ENCODE peak calls at places on chromosomes 12 and 14, in nine cellular contexts. Q is sigmoid colon, S is tibial artery, U is fibroblast of lung, V is PC-3, W is psoas muscle, D is AG09319, B is IMR-90, X is foreskin keratinocyte. J is an unnamed sample.

GRCh38 chr12:50201987-50202521 is 34.9 kb upstream of the CERS5 start:
- DNase-seq in Q (no peak), S (no peak), U (peak), V (peak), W (no peak), D (no peak), B (peak), X (peak), J (no peak)

GRCh38 chr12:31589896-31590729 is 823 bp downstream of the DENND5B start:
- DNase-seq in Q (peak), S (peak), U (peak), V (peak), W (peak), D (no peak), B (peak), X (no peak), J (no peak)

GRCh38 chr12:106113042-106113441 is 25.7 kb downstream of the NUAK1 start:
- DNase-seq in Q (no peak), S (no peak), U (no peak), V (peak), W (no peak), D (no peak), B (peak), X (no peak), J (no peak)

GRCh38 chr12:80939231-80939950 is 1.7 kb upstream of the LIN7A start:
- DNase-seq in Q (no peak), S (no peak), U (peak), V (no peak), W (no peak), D (no peak), B (no peak), X (no peak), J (no peak)

GRCh38 chr12:45232771-45233372 is 17.0 kb downstream of the ANO6 start:
- DNase-seq in Q (peak), S (peak), U (peak), V (peak), W (peak), D (no peak), B (peak), X (peak), J (no peak)

GRCh38 chr12:31570880-31571279 is 20.1 kb downstream of the DENND5B start:
- DNase-seq in Q (no peak), S (no peak), U (peak), V (no peak), W (no peak), D (no peak), B (peak), X (no peak), J (no peak)

GRCh38 chr12:128823216-128823915 is 392 bp downstream of the SLC15A4 start:
- DNase-seq in Q (no peak), S (no peak), U (no peak), V (peak), W (no peak), D (no peak), B (no peak), X (no peak), J (no peak)

GRCh38 chr12:133264173-133264572 is 28.5 kb upstream of the ANHX start:
- DNase-seq in Q (no peak), S (peak), U (no peak), V (no peak), W (no peak), D (no peak), B (no peak), X (no peak), J (no peak)

GRCh38 chr12:124352839-124353238 is 57.9 kb downstream of the RFLNA start:
- DNase-seq in Q (no peak), S (no peak), U (peak), V (no peak), W (no peak), D (no peak), B (no peak), X (no peak), J (no peak)

GRCh38 chr14:33315217-33315616 is 376.5 kb downstream of the NPAS3 start:
- DNase-seq in Q (no peak), S (no peak), U (no peak), V (no peak), W (no peak), D (no peak), B (no peak), X (no peak), J (no peak)

GRCh38 chr12:93784339-93785086 is 107.3 kb downstream of the CRADD start:
- DNase-seq in Q (peak), S (peak), U (peak), V (peak), W (peak), D (no peak), B (peak), X (no peak), J (no peak)

GRCh38 chr12:128245106-128245505 is 21.9 kb upstream of the TMEM132C start:
- DNase-seq in Q (no peak), S (no peak), U (no peak), V (no peak), W (no peak), D (no peak), B (no peak), X (no peak), J (no peak)

GRCh38 chr14:92848941-92849340 is 54.8 kb downstream of the GOLGA5 start:
- DNase-seq in Q (no peak), S (no peak), U (no peak), V (no peak), W (no peak), D (no peak), B (no peak), X (no peak), J (no peak)

GRCh38 chr14:90721619-90722305 is 94.5 kb downstream of the TTC7B start:
- DNase-seq in Q (no peak), S (no peak), U (peak), V (peak), W (peak), D (no peak), B (peak), X (no peak), J (no peak)

GRCh38 chr14:44163946-44164345 is 343.1 kb downstream of the FSCB start:
- DNase-seq in Q (no peak), S (no peak), U (peak), V (peak), W (no peak), D (no peak), B (no peak), X (no peak), J (no peak)

GRCh38 chr12:114709112-114709511 is 25.1 kb upstream of the TBX3 start:
- DNase-seq in Q (no peak), S (no peak), U (no peak), V (no peak), W (no peak), D (no peak), B (no peak), X (no peak), J (no peak)

GRCh38 chr14:103134919-103135318 is 11.7 kb downstream of the TNFAIP2 start:
- DNase-seq in Q (no peak), S (no peak), U (no peak), V (no peak), W (no peak), D (no peak), B (no peak), X (no peak), J (peak)

GRCh38 chr12:29516431-29516875 is 19.0 kb upstream of the OVCH1 start:
- DNase-seq in Q (no peak), S (no peak), U (peak), V (peak), W (no peak), D (peak), B (peak), X (peak), J (no peak)

GRCh38 chr14:50957296-50957695 is 13.0 kb upstream of the PYGL start:
- DNase-seq in Q (no peak), S (no peak), U (peak), V (peak), W (no peak), D (no peak), B (peak), X (no peak), J (no peak)

GRCh38 chr14:33451211-33451610 is 499.7 kb downstream of the EGLN3 start:
- DNase-seq in Q (no peak), S (no peak), U (no peak), V (no peak), W (no peak), D (no peak), B (no peak), X (no peak), J (no peak)

GRCh38 chr12:127257366-127257935 is 1009.5 kb upstream of the TMEM132C start:
- DNase-seq in Q (no peak), S (no peak), U (no peak), V (peak), W (no peak), D (no peak), B (peak), X (no peak), J (no peak)

GRCh38 chr14:66680216-66680615 is 172.3 kb downstream of the GPHN start:
- DNase-seq in Q (no peak), S (no peak), U (no peak), V (no peak), W (no peak), D (no peak), B (no peak), X (no peak), J (no peak)

GRCh38 chr12:124772467-124773170 is 91.0 kb downstream of the SCARB1 start:
- DNase-seq in Q (no peak), S (no peak), U (no peak), V (peak), W (no peak), D (no peak), B (no peak), X (no peak), J (no peak)

GRCh38 chr12:12297201-12297830 is 30.5 kb upstream of the LRP6 start:
- DNase-seq in Q (no peak), S (no peak), U (no peak), V (no peak), W (no peak), D (no peak), B (no peak), X (no peak), J (no peak)

GRCh38 chr14:41051801-41052200 is 554.9 kb upstream of the LRFN5 start:
- DNase-seq in Q (no peak), S (no peak), U (no peak), V (no peak), W (no peak), D (no peak), B (no peak), X (no peak), J (no peak)

GRCh38 chr12:104219908-104220404 is 4.4 kb downstream of the TXNRD1 start:
- DNase-seq in Q (no peak), S (no peak), U (peak), V (peak), W (no peak), D (peak), B (peak), X (peak), J (no peak)

GRCh38 chr12:125683748-125684381 is 618.6 kb downstream of the AACS start:
- DNase-seq in Q (no peak), S (no peak), U (no peak), V (no peak), W (no peak), D (no peak), B (no peak), X (no peak), J (no peak)

GRCh38 chr12:57766464-57767311 is at the start of gene CYP27B1:
- DNase-seq in Q (no peak), S (peak), U (peak), V (peak), W (no peak), D (no peak), B (peak), X (no peak), J (no peak)

GRCh38 chr12:101935769-101936741 is 58.7 kb downstream of the DRAM1 start:
- DNase-seq in Q (peak), S (peak), U (peak), V (peak), W (peak), D (peak), B (peak), X (peak), J (no peak)

GRCh38 chr12:93447555-93448265 is 6.0 kb upstream of the UBE2N start:
- DNase-seq in Q (no peak), S (no peak), U (no peak), V (no peak), W (no peak), D (no peak), B (no peak), X (no peak), J (no peak)

GRCh38 chr12:79983969-79984629 is 49.2 kb upstream of the PPP1R12A start:
- DNase-seq in Q (no peak), S (no peak), U (peak), V (peak), W (no peak), D (peak), B (peak), X (peak), J (no peak)

GRCh38 chr14:68676511-68676943 is 116.3 kb downstream of the ZFP36L1 start:
- DNase-seq in Q (peak), S (peak), U (no peak), V (no peak), W (no peak), D (no peak), B (no peak), X (peak), J (no peak)

GRCh38 chr12:107200394-107200793 is 107.0 kb upstream of the CRY1 start:
- DNase-seq in Q (no peak), S (no peak), U (peak), V (peak), W (no peak), D (no peak), B (peak), X (peak), J (no peak)

GRCh38 chr12:54329756-54330155 is 4.8 kb downstream of the COPZ1 start:
- DNase-seq in Q (no peak), S (no peak), U (no peak), V (no peak), W (no peak), D (no peak), B (no peak), X (no peak), J (no peak)

GRCh38 chr12:54328595-54329337 is 3.8 kb downstream of the COPZ1 start:
- DNase-seq in Q (no peak), S (no peak), U (no peak), V (no peak), W (no peak), D (no peak), B (no peak), X (no peak), J (no peak)

GRCh38 chr12:54330442-54330841 is 5.5 kb downstream of the COPZ1 start:
- DNase-seq in Q (no peak), S (no peak), U (no peak), V (no peak), W (no peak), D (no peak), B (no peak), X (no peak), J (no peak)

GRCh38 chr12:54321363-54321762 is 3.6 kb upstream of the COPZ1 start:
- DNase-seq in Q (no peak), S (no peak), U (no peak), V (no peak), W (no peak), D (no peak), B (no peak), X (no peak), J (no peak)

DNA sequence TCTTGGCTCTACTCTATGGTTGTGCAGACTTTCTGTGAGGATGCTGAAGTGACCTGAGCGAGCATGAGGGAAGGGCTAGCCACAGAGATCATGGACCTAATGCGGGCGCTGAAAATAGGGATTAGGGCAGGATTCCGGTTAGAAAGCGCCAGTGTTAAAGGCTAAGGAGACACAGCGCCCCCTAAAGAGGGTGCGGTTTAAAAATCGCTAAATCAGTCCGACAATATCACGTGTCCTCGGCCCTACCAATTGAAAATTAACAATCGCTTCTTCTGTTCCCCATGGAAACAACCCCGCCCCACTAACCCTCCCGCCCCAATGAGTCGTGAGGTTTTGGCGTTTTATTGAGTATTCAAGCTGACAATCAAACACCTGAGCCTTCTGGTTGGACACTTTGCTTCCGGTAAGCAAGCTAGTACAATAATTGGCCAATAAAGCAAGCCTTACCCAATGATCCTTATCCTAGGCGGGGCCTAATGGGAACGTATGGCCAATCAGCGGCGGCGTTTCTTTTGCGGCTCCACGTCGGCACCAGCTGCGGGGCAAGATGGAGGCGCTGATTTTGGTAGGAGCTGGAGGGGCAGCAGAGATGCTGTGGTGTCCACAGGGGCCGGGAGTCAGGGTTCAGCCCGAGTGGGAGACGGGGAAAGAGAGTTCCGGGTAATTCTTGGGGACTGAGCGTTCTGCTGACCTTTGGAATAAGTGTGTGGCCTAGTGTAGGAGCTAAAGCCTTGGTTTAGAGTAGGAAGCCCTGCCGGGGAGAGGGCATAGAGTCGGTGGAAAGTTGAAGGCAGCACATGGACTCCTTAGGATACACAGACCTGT is at the start of gene COPZ1:
- DNase-seq in Q (peak), S (peak), U (peak), V (peak), W (peak), D (peak), B (peak), X (peak), J (peak)
- TF ChIP-seq CTCF in Q (peak), S (peak), U (peak), V (peak), W (peak), D (peak), B (peak), X (peak), J (peak)

GRCh38 chr12:3303410-3304136 is 187.4 kb upstream of the PRMT8 start:
- DNase-seq in Q (no peak), S (no peak), U (no peak), V (peak), W (no peak), D (no peak), B (no peak), X (no peak), J (no peak)
- TF ChIP-seq CTCF in Q (no peak), S (no peak), U (no peak), V (peak), W (no peak), D (no peak), B (no peak), X (peak), J (no peak)

DNA sequence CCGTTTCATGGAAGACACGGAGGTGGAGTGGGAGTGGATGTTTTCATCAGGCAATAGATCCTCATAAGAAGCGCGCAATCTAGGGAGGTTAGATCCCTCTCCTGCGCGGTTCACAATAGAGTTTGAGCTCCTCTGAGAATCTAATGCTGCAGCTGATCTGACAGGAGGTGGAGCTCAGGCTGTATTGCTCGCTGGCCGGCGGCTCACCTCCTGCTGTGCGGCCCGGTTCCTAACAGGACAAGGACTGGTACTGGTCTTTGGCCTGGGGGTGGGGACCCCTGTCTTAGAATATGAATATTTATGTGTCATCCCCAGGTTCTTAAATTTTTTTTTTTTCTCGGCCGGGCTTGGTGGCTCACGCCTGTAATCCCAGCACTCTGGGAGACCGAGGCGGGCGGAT is 36.7 kb downstream of the PRICKLE1 start:
- DNase-seq in Q (no peak), S (no peak), U (no peak), V (no peak), W (no peak), D (no peak), B (no peak), X (no peak), J (no peak)
- TF ChIP-seq CTCF in Q (no peak), S (no peak), U (no peak), V (no peak), W (no peak), D (no peak), B (no peak), X (no peak), J (no peak)

GRCh38 chr12:119988788-119989618 is at the start of gene BICDL1:
- DNase-seq in Q (no peak), S (no peak), U (peak), V (peak), W (peak), D (no peak), B (peak), X (peak), J (no peak)
- TF ChIP-seq CTCF in Q (no peak), S (no peak), U (no peak), V (no peak), W (no peak), D (no peak), B (no peak), X (no peak), J (peak)

J was measured in chondrocyte.